ENCODE peak calls at places on chromosomes 2 and 18, in eight cellular contexts. One of them, this sample, is unnamed. For H3K4me1, the result is how much of the 10 kb centered on the place peaks cover.

GRCh38 chr18:39799010-39799409 is 2156.0 kb upstream of the PIK3C3 start:
- DNase-seq in gastrocnemius medialis: no peak
- DNase-seq in upper lobe of right lung: no peak
- DNase-seq in fibroblast of lung: peak
- DNase-seq in stomach: no peak
- DNase-seq in right cardiac atrium: no peak
- DNase-seq in CD8-positive, alpha-beta memory T cell: no peak
- DNase-seq in CD8-positive, alpha-beta T cell: no peak
- DNase-seq in this sample: no peak

GRCh38 chr2:223897669-223898314 is 47.3 kb downstream of the WDFY1 start:
- DNase-seq in upper lobe of right lung: no peak
- DNase-seq in CD8-positive, alpha-beta memory T cell: no peak
- DNase-seq in fibroblast of lung: no peak
- DNase-seq in stomach: no peak
- DNase-seq in right cardiac atrium: no peak
- DNase-seq in gastrocnemius medialis: no peak
- DNase-seq in CD8-positive, alpha-beta T cell: no peak
- DNase-seq in this sample: no peak

GRCh38 chr2:167832840-167833239 is 414.6 kb downstream of the STK39 start:
- DNase-seq in upper lobe of right lung: no peak
- DNase-seq in gastrocnemius medialis: no peak
- DNase-seq in CD8-positive, alpha-beta T cell: no peak
- DNase-seq in right cardiac atrium: no peak
- DNase-seq in CD8-positive, alpha-beta memory T cell: no peak
- DNase-seq in stomach: no peak
- DNase-seq in fibroblast of lung: no peak
- DNase-seq in this sample: no peak

GRCh38 chr2:189880963-189881362 is 96.7 kb downstream of the PMS1 start:
- DNase-seq in upper lobe of right lung: no peak
- DNase-seq in fibroblast of lung: no peak
- DNase-seq in stomach: no peak
- DNase-seq in gastrocnemius medialis: no peak
- DNase-seq in right cardiac atrium: no peak
- DNase-seq in CD8-positive, alpha-beta memory T cell: no peak
- DNase-seq in CD8-positive, alpha-beta T cell: no peak
- DNase-seq in this sample: no peak

GRCh38 chr2:113212245-113213060 is 38.7 kb downstream of the PSD4 start:
- DNase-seq in fibroblast of lung: peak
- DNase-seq in right cardiac atrium: peak
- DNase-seq in upper lobe of right lung: no peak
- DNase-seq in CD8-positive, alpha-beta memory T cell: no peak
- DNase-seq in gastrocnemius medialis: peak
- DNase-seq in stomach: no peak
- DNase-seq in CD8-positive, alpha-beta T cell: no peak
- DNase-seq in this sample: no peak

GRCh38 chr18:55489742-55490055 is 98.3 kb downstream of the TCF4 start:
- DNase-seq in fibroblast of lung: peak
- DNase-seq in stomach: no peak
- DNase-seq in right cardiac atrium: no peak
- DNase-seq in upper lobe of right lung: no peak
- DNase-seq in CD8-positive, alpha-beta memory T cell: peak
- DNase-seq in gastrocnemius medialis: no peak
- DNase-seq in CD8-positive, alpha-beta T cell: no peak
- DNase-seq in this sample: no peak

GRCh38 chr2:62149708-62150107 is 46.2 kb upstream of the B3GNT2 start:
- DNase-seq in gastrocnemius medialis: no peak
- DNase-seq in fibroblast of lung: peak
- DNase-seq in right cardiac atrium: no peak
- DNase-seq in stomach: no peak
- DNase-seq in CD8-positive, alpha-beta T cell: no peak
- DNase-seq in upper lobe of right lung: no peak
- DNase-seq in CD8-positive, alpha-beta memory T cell: no peak
- DNase-seq in this sample: no peak

GRCh38 chr18:22349317-22349898 is 68.3 kb downstream of the CTAGE1 start:
- DNase-seq in CD8-positive, alpha-beta T cell: no peak
- DNase-seq in right cardiac atrium: no peak
- DNase-seq in CD8-positive, alpha-beta memory T cell: no peak
- DNase-seq in fibroblast of lung: peak
- DNase-seq in upper lobe of right lung: no peak
- DNase-seq in stomach: no peak
- DNase-seq in gastrocnemius medialis: no peak
- DNase-seq in this sample: no peak

GRCh38 chr2:29405266-29405665 is 290.1 kb downstream of the CLIP4 start:
- DNase-seq in stomach: peak
- DNase-seq in right cardiac atrium: no peak
- DNase-seq in gastrocnemius medialis: no peak
- DNase-seq in upper lobe of right lung: no peak
- DNase-seq in CD8-positive, alpha-beta memory T cell: no peak
- DNase-seq in CD8-positive, alpha-beta T cell: no peak
- DNase-seq in fibroblast of lung: no peak
- DNase-seq in this sample: no peak

GRCh38 chr2:202944403-202944802 is 32.3 kb downstream of the CARF start:
- DNase-seq in CD8-positive, alpha-beta memory T cell: no peak
- DNase-seq in fibroblast of lung: peak
- DNase-seq in gastrocnemius medialis: no peak
- DNase-seq in upper lobe of right lung: no peak
- DNase-seq in CD8-positive, alpha-beta T cell: no peak
- DNase-seq in stomach: no peak
- DNase-seq in right cardiac atrium: no peak
- DNase-seq in this sample: no peak

GRCh38 chr2:28318462-28319117 is 74.1 kb upstream of the FOSL2 start:
- DNase-seq in stomach: peak
- DNase-seq in upper lobe of right lung: no peak
- DNase-seq in CD8-positive, alpha-beta T cell: no peak
- DNase-seq in right cardiac atrium: no peak
- DNase-seq in CD8-positive, alpha-beta memory T cell: no peak
- DNase-seq in fibroblast of lung: no peak
- DNase-seq in gastrocnemius medialis: no peak
- DNase-seq in this sample: no peak

GRCh38 chr18:51575171-51575570 is 377.7 kb upstream of the MEX3C start:
- DNase-seq in stomach: no peak
- DNase-seq in CD8-positive, alpha-beta T cell: no peak
- DNase-seq in upper lobe of right lung: no peak
- DNase-seq in fibroblast of lung: no peak
- DNase-seq in gastrocnemius medialis: no peak
- DNase-seq in right cardiac atrium: no peak
- DNase-seq in CD8-positive, alpha-beta memory T cell: no peak
- DNase-seq in this sample: no peak

GRCh38 chr2:120822908-120823307 is 87.2 kb downstream of the GLI2 start:
- DNase-seq in fibroblast of lung: no peak
- DNase-seq in gastrocnemius medialis: no peak
- DNase-seq in stomach: no peak
- DNase-seq in upper lobe of right lung: no peak
- DNase-seq in CD8-positive, alpha-beta memory T cell: no peak
- DNase-seq in right cardiac atrium: peak
- DNase-seq in CD8-positive, alpha-beta T cell: no peak
- DNase-seq in this sample: no peak

GRCh38 chr2:120821446-120822160 is 85.9 kb downstream of the GLI2 start:
- DNase-seq in CD8-positive, alpha-beta memory T cell: no peak
- DNase-seq in stomach: no peak
- DNase-seq in gastrocnemius medialis: no peak
- DNase-seq in CD8-positive, alpha-beta T cell: no peak
- DNase-seq in right cardiac atrium: peak
- DNase-seq in upper lobe of right lung: no peak
- DNase-seq in fibroblast of lung: no peak
- DNase-seq in this sample: no peak

GRCh38 chr2:120820263-120820884 is 84.7 kb downstream of the GLI2 start:
- DNase-seq in gastrocnemius medialis: no peak
- DNase-seq in CD8-positive, alpha-beta memory T cell: no peak
- DNase-seq in right cardiac atrium: peak
- DNase-seq in CD8-positive, alpha-beta T cell: no peak
- DNase-seq in fibroblast of lung: peak
- DNase-seq in upper lobe of right lung: no peak
- DNase-seq in stomach: no peak
- DNase-seq in this sample: no peak

GRCh38 chr2:120819720-120820210 is 84.1 kb downstream of the GLI2 start:
- DNase-seq in CD8-positive, alpha-beta T cell: no peak
- DNase-seq in stomach: no peak
- DNase-seq in gastrocnemius medialis: no peak
- DNase-seq in upper lobe of right lung: no peak
- DNase-seq in CD8-positive, alpha-beta memory T cell: no peak
- DNase-seq in fibroblast of lung: no peak
- DNase-seq in right cardiac atrium: peak
- DNase-seq in this sample: no peak

GRCh38 chr2:120820885-120821279 is 85.2 kb downstream of the GLI2 start:
- DNase-seq in gastrocnemius medialis: no peak
- DNase-seq in CD8-positive, alpha-beta memory T cell: no peak
- DNase-seq in right cardiac atrium: peak
- DNase-seq in fibroblast of lung: peak
- DNase-seq in CD8-positive, alpha-beta T cell: no peak
- DNase-seq in upper lobe of right lung: no peak
- DNase-seq in stomach: no peak
- DNase-seq in this sample: no peak
- H3K27ac ChIP-seq in gastrocnemius medialis: no peak
- H3K27ac ChIP-seq in CD8-positive, alpha-beta memory T cell: no peak
- H3K27ac ChIP-seq in right cardiac atrium: no peak
- H3K27ac ChIP-seq in fibroblast of lung: peak
- H3K27ac ChIP-seq in CD8-positive, alpha-beta T cell: no peak
- H3K27ac ChIP-seq in upper lobe of right lung: no peak
- H3K27ac ChIP-seq in stomach: peak
- H3K27ac ChIP-seq in this sample: no peak

GRCh38 chr18:31554776-31555175 is 36.9 kb upstream of the TTR start:
- DNase-seq in fibroblast of lung: no peak
- DNase-seq in right cardiac atrium: no peak
- DNase-seq in stomach: no peak
- DNase-seq in upper lobe of right lung: no peak
- DNase-seq in CD8-positive, alpha-beta memory T cell: no peak
- DNase-seq in CD8-positive, alpha-beta T cell: no peak
- DNase-seq in gastrocnemius medialis: no peak
- DNase-seq in this sample: no peak
- H3K4me3 ChIP-seq in fibroblast of lung: no peak
- H3K4me3 ChIP-seq in right cardiac atrium: no peak
- H3K4me3 ChIP-seq in stomach: no peak
- H3K4me3 ChIP-seq in upper lobe of right lung: no peak
- H3K4me3 ChIP-seq in CD8-positive, alpha-beta memory T cell: no peak
- H3K4me3 ChIP-seq in CD8-positive, alpha-beta T cell: no peak
- H3K4me3 ChIP-seq in gastrocnemius medialis: no peak
- H3K4me3 ChIP-seq in this sample: no peak

DNA sequence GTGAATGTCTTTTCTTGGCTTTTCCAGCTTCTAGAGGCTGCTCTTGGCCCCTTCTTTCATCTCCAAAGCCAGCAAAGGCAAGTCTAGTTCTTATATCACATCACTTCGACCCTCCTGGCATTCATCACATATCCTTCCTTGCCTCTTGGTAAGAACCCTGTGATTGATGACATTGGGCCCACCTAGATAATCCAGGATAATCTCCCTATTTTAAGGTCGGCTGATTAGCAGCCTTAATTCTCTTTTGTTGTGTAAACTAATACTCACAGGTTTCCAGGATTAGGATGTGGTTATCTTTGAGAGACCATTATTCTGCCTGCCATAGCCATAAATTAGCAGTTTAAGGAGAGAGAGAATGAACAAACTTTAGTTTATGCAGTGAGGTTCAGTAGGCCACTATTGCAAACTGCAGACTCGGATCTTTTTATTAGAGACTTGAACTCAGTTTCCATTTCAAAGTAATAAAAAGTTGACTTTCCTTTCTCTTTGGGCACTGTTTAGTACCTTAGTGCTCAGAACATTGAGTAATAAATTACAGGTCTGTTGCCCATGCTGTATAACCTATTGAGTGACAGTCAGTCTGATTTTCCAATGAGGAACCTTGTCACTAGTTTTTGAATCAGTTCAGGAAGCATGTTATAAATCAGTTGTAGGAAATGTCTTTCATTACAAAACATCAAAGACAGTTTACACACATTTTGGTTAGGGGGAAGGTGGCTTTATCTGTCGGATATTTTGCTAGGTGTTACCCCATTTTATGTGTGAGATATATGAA is 4.5 kb downstream of the NDUFV2 start:
- DNase-seq in right cardiac atrium: no peak
- DNase-seq in upper lobe of right lung: no peak
- DNase-seq in fibroblast of lung: no peak
- DNase-seq in CD8-positive, alpha-beta T cell: no peak
- DNase-seq in stomach: no peak
- DNase-seq in CD8-positive, alpha-beta memory T cell: no peak
- DNase-seq in gastrocnemius medialis: no peak
- DNase-seq in this sample: no peak
- H3K4me1 ChIP-seq in right cardiac atrium: under half
- H3K4me1 ChIP-seq in upper lobe of right lung: half or more
- H3K4me1 ChIP-seq in fibroblast of lung: under half
- H3K4me1 ChIP-seq in CD8-positive, alpha-beta T cell: half or more
- H3K4me1 ChIP-seq in stomach: half or more
- H3K4me1 ChIP-seq in CD8-positive, alpha-beta memory T cell: half or more
- H3K4me1 ChIP-seq in gastrocnemius medialis: half or more
- H3K4me1 ChIP-seq in this sample: half or more

GRCh38 chr2:20625920-20626697 is 24.8 kb downstream of the HS1BP3 start:
- DNase-seq in stomach: peak
- DNase-seq in gastrocnemius medialis: no peak
- DNase-seq in CD8-positive, alpha-beta T cell: no peak
- DNase-seq in right cardiac atrium: no peak
- DNase-seq in upper lobe of right lung: peak
- DNase-seq in fibroblast of lung: peak
- DNase-seq in CD8-positive, alpha-beta memory T cell: no peak
- DNase-seq in this sample: no peak

GRCh38 chr2:20625491-20625919 is 25.4 kb downstream of the HS1BP3 start:
- DNase-seq in fibroblast of lung: no peak
- DNase-seq in stomach: no peak
- DNase-seq in upper lobe of right lung: peak
- DNase-seq in CD8-positive, alpha-beta T cell: no peak
- DNase-seq in gastrocnemius medialis: no peak
- DNase-seq in right cardiac atrium: no peak
- DNase-seq in CD8-positive, alpha-beta memory T cell: no peak
- DNase-seq in this sample: no peak

GRCh38 chr2:20624884-20625485 is 25.9 kb downstream of the HS1BP3 start:
- DNase-seq in fibroblast of lung: no peak
- DNase-seq in stomach: no peak
- DNase-seq in upper lobe of right lung: peak
- DNase-seq in gastrocnemius medialis: no peak
- DNase-seq in right cardiac atrium: no peak
- DNase-seq in CD8-positive, alpha-beta memory T cell: no peak
- DNase-seq in CD8-positive, alpha-beta T cell: no peak
- DNase-seq in this sample: no peak

GRCh38 chr2:20627712-20628380 is 23.1 kb downstream of the HS1BP3 start:
- DNase-seq in fibroblast of lung: no peak
- DNase-seq in CD8-positive, alpha-beta T cell: no peak
- DNase-seq in gastrocnemius medialis: no peak
- DNase-seq in CD8-positive, alpha-beta memory T cell: no peak
- DNase-seq in stomach: no peak
- DNase-seq in upper lobe of right lung: peak
- DNase-seq in right cardiac atrium: no peak
- DNase-seq in this sample: no peak

DNA sequence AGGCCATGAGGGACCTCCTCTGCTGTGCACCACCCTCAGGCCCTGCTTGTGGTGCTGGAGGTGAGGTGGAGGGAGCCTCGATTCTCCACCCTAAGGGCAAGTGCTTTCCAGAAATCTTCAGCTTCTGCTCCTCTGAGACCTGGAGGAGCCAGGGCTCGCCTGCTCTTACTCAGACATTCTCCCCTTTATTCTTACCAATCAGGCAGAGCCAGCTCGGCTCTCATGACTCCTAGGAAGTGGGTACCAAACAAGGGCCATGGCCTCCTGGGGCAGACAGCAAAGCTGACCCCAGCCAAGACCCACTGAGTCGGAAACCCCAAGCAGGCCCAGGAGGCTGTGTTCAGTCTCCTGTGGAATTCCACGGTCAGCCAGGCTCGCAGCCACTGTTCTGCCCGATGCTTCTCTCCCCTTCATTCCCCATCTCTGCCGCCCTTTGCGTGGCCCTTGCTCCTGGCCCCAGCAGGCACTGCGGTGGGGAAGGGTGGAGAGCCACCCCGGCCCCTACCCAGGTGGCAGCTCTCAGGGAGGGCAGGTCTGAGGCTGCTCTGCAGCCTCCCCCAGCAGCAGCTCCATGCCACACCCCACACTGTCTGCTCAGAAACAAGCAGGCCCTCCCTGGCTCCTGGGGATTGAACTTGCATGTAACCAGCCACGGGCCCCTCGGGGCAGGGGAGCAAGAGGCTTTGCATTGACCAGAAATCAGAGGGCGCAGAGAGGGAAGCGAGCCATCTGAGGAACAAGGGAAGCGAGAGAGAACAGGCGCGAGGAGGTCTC is 24.0 kb downstream of the HS1BP3 start:
- DNase-seq in gastrocnemius medialis: no peak
- DNase-seq in upper lobe of right lung: peak
- DNase-seq in fibroblast of lung: no peak
- DNase-seq in CD8-positive, alpha-beta memory T cell: no peak
- DNase-seq in right cardiac atrium: no peak
- DNase-seq in CD8-positive, alpha-beta T cell: no peak
- DNase-seq in stomach: no peak
- DNase-seq in this sample: no peak
- H3K27ac ChIP-seq in gastrocnemius medialis: peak
- H3K27ac ChIP-seq in upper lobe of right lung: no peak
- H3K27ac ChIP-seq in fibroblast of lung: peak
- H3K27ac ChIP-seq in CD8-positive, alpha-beta memory T cell: no peak
- H3K27ac ChIP-seq in right cardiac atrium: peak
- H3K27ac ChIP-seq in CD8-positive, alpha-beta T cell: no peak
- H3K27ac ChIP-seq in stomach: peak
- H3K27ac ChIP-seq in this sample: no peak

This sample was measured in CD4-positive, CD25-positive, alpha-beta regulatory T cell.